ENCODE peak calls at places on chromosomes 1 and 21, in eight cellular contexts. Q is activated CD8-positive, alpha-beta memory T cell treated with anti-CD3 and anti-CD28 coated beads, Interleukin-2, amount 50 U/mL, for 48 hours; H is C1 segment of cervical spinal cord; V is transverse colon; F is fibroblast of gingiva; R is caudate nucleus; W is effector memory CD8-positive, alpha-beta T cell; P is NCI-H1436. M is an unnamed sample.

GRCh38 chr1:67851800-67852199 is 18.5 kb upstream of the GNG12 start:
- DNase-seq in P (no peak), H (no peak), W (no peak), F (no peak), R (no peak), Q (no peak), V (no peak), M (no peak)

GRCh38 chr1:43747736-43748135 is 40.4 kb downstream of the ST3GAL3 start:
- DNase-seq in F (no peak), R (no peak), P (no peak), Q (no peak), V (no peak), W (no peak), H (no peak), M (no peak)

GRCh38 chr1:241413386-241413785 is 56.4 kb upstream of the RGS7 start:
- DNase-seq in H (no peak), W (no peak), P (no peak), Q (no peak), R (no peak), F (peak), V (no peak), M (no peak)

GRCh38 chr1:214584805-214585766 is 17.9 kb upstream of the CENPF start:
- DNase-seq in R (no peak), P (peak), F (peak), V (no peak), Q (no peak), W (no peak), H (no peak), M (peak)

GRCh38 chr21:22575165-22575584 is 1577.0 kb downstream of the NCAM2 start:
- DNase-seq in W (no peak), R (no peak), H (no peak), P (no peak), Q (no peak), F (no peak), V (no peak), M (peak)

GRCh38 chr1:157252473-157252872 is 114.3 kb upstream of the ETV3 start:
- DNase-seq in V (no peak), W (no peak), R (no peak), H (no peak), P (no peak), F (no peak), Q (no peak), M (no peak)

GRCh38 chr1:6121651-6122370 is 58.3 kb downstream of the CHD5 start:
- DNase-seq in R (no peak), W (no peak), Q (no peak), H (no peak), F (no peak), P (no peak), V (no peak), M (no peak)

GRCh38 chr1:29343476-29343875 is 107.2 kb downstream of the PTPRU start:
- DNase-seq in W (no peak), Q (no peak), R (no peak), H (no peak), P (no peak), V (no peak), F (no peak), M (no peak)

GRCh38 chr21:29343517-29343916 is 44.8 kb downstream of the BACH1 start:
- DNase-seq in W (no peak), F (no peak), P (no peak), H (no peak), Q (no peak), R (no peak), V (no peak), M (no peak)

GRCh38 chr1:151061012-151061401 is 810 bp downstream of the MLLT11 start:
- DNase-seq in V (no peak), R (no peak), F (no peak), W (no peak), H (no peak), P (peak), Q (no peak), M (peak)

GRCh38 chr21:33240404-33240803 is 10.7 kb downstream of the IFNAR2 start:
- DNase-seq in F (no peak), R (no peak), P (no peak), W (no peak), H (no peak), Q (no peak), V (no peak), M (no peak)

GRCh38 chr1:65813956-65814355 is 21.3 kb downstream of the PDE4B start:
- DNase-seq in F (peak), Q (no peak), R (no peak), V (no peak), H (peak), W (no peak), P (no peak), M (no peak)

GRCh38 chr1:110956586-110956985 is 7.1 kb downstream of the LRIF1 start:
- DNase-seq in Q (no peak), V (no peak), F (no peak), H (no peak), R (no peak), P (no peak), W (no peak), M (no peak)